ENCODE peak calls at places on chromosomes 3 and 15, in nine cellular contexts. E is HAP-1; Q is A549; Z is transverse colon; M is neuronal stem cell; K is cardiac muscle cell; O is CD8-positive, alpha-beta memory T cell; J is neural progenitor cell; B is fibroblast of lung. P is an unnamed sample.
A peak's percentile ranks its signal among the peaks of the same experiment; 100 is the strongest.

GRCh38 chr3:55804170-55805095 is 317.3 kb upstream of the WNT5A start:
- DNase-seq in M (no peak), E (no peak), K (no peak), O (no peak), J (peak; percentile 30), Q (no peak), B (no peak), Z (no peak), P (no peak)

GRCh38 chr3:58659051-58659675 is 7.4 kb downstream of the FAM3D start:
- DNase-seq in M (no peak), B (peak; percentile 24), K (peak; percentile 72), J (peak; percentile 60), O (no peak), Z (peak; percentile 54), Q (peak; percentile 28), E (peak; percentile 21), P (peak; percentile 43)

GRCh38 chr3:64824281-64824980 is 136.6 kb upstream of the ADAMTS9 start:
- DNase-seq in M (no peak), J (no peak), K (peak; percentile 81), Z (no peak), Q (no peak), B (peak; percentile 52), O (no peak), E (no peak), P (no peak)

GRCh38 chr15:43186003-43186353 is 775 bp downstream of the CCNDBP1 start:
- DNase-seq in J (no peak), Q (peak; percentile 16), O (no peak), K (no peak), B (peak; percentile 6), E (no peak), Z (peak; percentile 35), M (no peak), P (no peak)

GRCh38 chr3:115340586-115340985 is 193.5 kb upstream of the ZBTB20 start:
- DNase-seq in J (no peak), M (no peak), Q (no peak), E (no peak), O (no peak), Z (no peak), B (no peak), K (no peak), P (no peak)

GRCh38 chr15:72130272-72130671 is 12.1 kb downstream of the SENP8 start:
- DNase-seq in B (no peak), E (no peak), M (no peak), K (no peak), O (no peak), Q (no peak), J (no peak), Z (peak; percentile 12), P (no peak)

GRCh38 chr3:43243590-43244587 is 42.5 kb upstream of the SNRK start:
- DNase-seq in K (peak; percentile 32), O (no peak), B (no peak), Z (no peak), Q (no peak), J (no peak), E (no peak), M (no peak), P (no peak)

GRCh38 chr3:13947912-13948311 is 68.0 kb upstream of the WNT7A start:
- DNase-seq in B (no peak), E (no peak), O (no peak), M (no peak), J (peak; percentile 45), K (no peak), Z (no peak), Q (no peak), P (no peak)

GRCh38 chr15:98952381-98952803 is 55.2 kb downstream of the PGPEP1L start:
- DNase-seq in Q (no peak), M (no peak), O (no peak), B (peak; percentile 48), Z (no peak), J (no peak), K (no peak), E (no peak), P (no peak)

GRCh38 chr15:70301396-70301795 is 203.7 kb upstream of the TLE3 start:
- DNase-seq in B (no peak), E (no peak), J (no peak), Z (no peak), K (no peak), O (no peak), M (no peak), Q (no peak), P (no peak)

GRCh38 chr15:83320404-83320803 is 35.9 kb upstream of the BNC1 start:
- DNase-seq in Z (no peak), O (no peak), J (no peak), E (no peak), M (no peak), B (peak; percentile 77), K (peak; percentile 95), Q (no peak), P (no peak)

GRCh38 chr15:88032787-88033186 is 223.8 kb downstream of the NTRK3 start:
- DNase-seq in O (no peak), M (no peak), Z (no peak), Q (no peak), K (no peak), J (no peak), B (peak; percentile 39), E (no peak), P (no peak)

GRCh38 chr3:107676469-107677309 is 153.9 kb downstream of the BBX start:
- DNase-seq in B (no peak), E (peak; percentile 35), K (peak; percentile 51), J (peak; percentile 27), Z (no peak), M (no peak), Q (no peak), O (peak; percentile 35), P (no peak)

GRCh38 chr3:192817053-192817452 is 89.7 kb upstream of the FGF12 start:
- DNase-seq in Z (no peak), M (no peak), E (peak; percentile 40), B (peak; percentile 81), K (no peak), O (no peak), Q (no peak), J (no peak), P (no peak)

GRCh38 chr15:51046799-51047449 is 47.8 kb downstream of the TNFAIP8L3 start:
- DNase-seq in Q (no peak), B (peak; percentile 44), K (peak; percentile 57), Z (peak; percentile 65), J (no peak), E (no peak), M (no peak), O (no peak), P (no peak)

GRCh38 chr3:186057594-186057993 is 51.3 kb downstream of the ETV5 start:
- DNase-seq in Q (no peak), J (no peak), O (no peak), E (no peak), B (peak; percentile 93), Z (no peak), K (peak; percentile 81), M (no peak), P (peak; percentile 22)

GRCh38 chr3:149886957-149887356 is 73.9 kb downstream of the RNF13 start:
- DNase-seq in K (no peak), Z (no peak), J (peak; percentile 20), E (no peak), Q (no peak), B (no peak), O (no peak), M (no peak), P (no peak)

GRCh38 chr3:31408720-31409119 is 124.0 kb upstream of the STT3B start:
- DNase-seq in E (no peak), Q (no peak), M (peak; percentile 18), Z (no peak), J (peak; percentile 42), O (no peak), K (no peak), B (no peak), P (no peak)

GRCh38 chr3:102529452-102529851 is 94.6 kb downstream of the ZPLD1 start:
- DNase-seq in B (peak; percentile 7), K (peak; percentile 44), O (no peak), Q (peak; percentile 3), E (no peak), M (no peak), J (peak; percentile 41), Z (no peak), P (peak; percentile 22)

DNA sequence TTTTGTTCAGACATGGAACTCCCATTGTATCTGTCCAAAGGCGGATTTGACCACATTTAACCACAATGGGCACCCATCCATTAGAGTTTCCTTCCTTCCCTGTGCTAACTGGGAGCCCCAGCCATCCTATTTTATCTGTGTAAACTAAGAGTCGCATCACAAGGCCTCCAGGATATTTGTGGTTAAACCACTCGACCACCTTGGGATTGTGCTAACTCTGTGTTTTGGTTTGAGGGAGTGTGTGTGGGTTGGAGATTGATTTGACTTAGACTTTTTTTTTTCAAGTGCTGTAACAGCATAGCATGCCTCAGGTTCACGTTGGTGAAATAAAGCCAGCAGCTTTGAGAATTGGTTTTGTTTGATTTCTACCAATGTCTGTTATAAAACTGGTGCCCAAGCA is 100.4 kb upstream of the TP63 start:
- DNase-seq in K (peak; percentile 63), Z (no peak), M (no peak), E (no peak), O (no peak), B (peak; percentile 96), Q (no peak), J (no peak), P (no peak)
- H3K4me3 ChIP-seq in K (no peak overlapping the region), Z (no peak overlapping the region), M (no peak overlapping the region), E (no peak overlapping the region), O (no peak overlapping the region), B (no peak overlapping the region), Q (no peak overlapping the region), J (no peak overlapping the region), P (no peak overlapping the region)

GRCh38 chr3:176512037-176512436 is 685.2 kb downstream of the TBL1XR1 start:
- DNase-seq in J (no peak), O (no peak), E (no peak), Z (no peak), B (no peak), K (no peak), Q (no peak), M (no peak), P (no peak)
- H3K9me3 ChIP-seq in J (peaks cover 5% of the 10 kb centered on the region), O (peaks cover 14% of the 10 kb centered on the region), E (no peaks in the 10 kb centered on the region), Z (peaks cover 19% of the 10 kb centered on the region), B (no peaks in the 10 kb centered on the region), K (no peaks in the 10 kb centered on the region), Q (peaks cover 4% of the 10 kb centered on the region), M (peaks cover 46% of the 10 kb centered on the region), P (peaks cover 5% of the 10 kb centered on the region)

DNA sequence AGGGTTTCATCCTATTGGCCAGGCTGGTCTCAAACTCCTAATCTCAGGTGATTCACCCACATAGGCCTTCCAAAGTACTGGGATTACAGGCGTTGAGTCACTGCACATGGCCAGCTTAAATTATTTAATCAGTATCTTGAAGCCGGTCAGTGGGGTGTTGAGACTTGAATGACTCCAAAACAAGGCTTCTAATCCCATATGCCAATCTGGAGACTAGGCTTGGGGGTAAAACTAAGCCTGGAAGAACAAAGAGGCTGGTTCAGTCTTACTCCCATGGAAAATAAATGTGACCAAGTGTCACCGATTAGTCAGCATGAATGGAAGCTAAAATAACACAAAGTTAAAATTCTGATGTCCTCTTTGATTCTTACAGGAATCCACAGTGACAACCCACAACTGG is 509.1 kb downstream of the FOXP1 start:
- DNase-seq in E (no peak), B (peak; percentile 45), Z (no peak), Q (no peak), K (no peak), M (no peak), O (no peak), J (no peak), P (no peak)
- H3K4me3 ChIP-seq in E (no peak overlapping the region), B (no peak overlapping the region), Z (no peak overlapping the region), Q (no peak overlapping the region), K (no peak overlapping the region), M (no peak overlapping the region), O (no peak overlapping the region), J (no peak overlapping the region), P (no peak overlapping the region)

DNA sequence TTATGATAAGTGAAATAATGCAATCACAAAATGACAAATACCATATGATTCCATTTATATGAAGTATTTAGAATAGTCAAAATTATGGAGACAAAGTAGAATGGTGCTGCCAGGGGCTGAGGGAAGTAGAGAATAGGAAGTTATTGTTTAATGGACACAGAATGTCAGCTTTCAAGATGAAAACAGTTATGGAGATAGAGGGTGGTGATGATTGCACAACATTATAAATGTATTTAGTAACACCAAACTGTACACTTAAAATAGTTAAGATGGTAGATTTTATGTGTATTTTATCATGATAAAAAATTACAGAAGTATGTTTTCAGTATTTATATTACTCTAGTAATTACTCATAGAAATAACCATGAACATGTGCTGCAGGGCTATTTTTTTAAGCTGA is 100.8 kb upstream of the AZI2 start:
- DNase-seq in Q (no peak), E (no peak), Z (no peak), K (no peak), B (no peak), J (no peak), O (no peak), M (no peak), P (no peak)
- H3K9me3 ChIP-seq in Q (no peaks in the 10 kb centered on the region), E (no peaks in the 10 kb centered on the region), Z (peaks cover 16% of the 10 kb centered on the region), K (no peaks in the 10 kb centered on the region), B (no peaks in the 10 kb centered on the region), J (no peaks in the 10 kb centered on the region), O (no peaks in the 10 kb centered on the region), M (no peaks in the 10 kb centered on the region), P (no peaks in the 10 kb centered on the region)

P was measured in iPS DF 6.9.